ENCODE peak calls at places on chromosomes 6 and 20, in nine cellular contexts. Q is posterior cingulate gyrus; L is AG08396; R is GDM1; Z is GM23248; G is activated T-helper 9 cell treated with anti-CD3 and anti-CD28 coated beads, Interleukin-2, amount 50 U/mL, for 16 hours; K is SK-N-DZ; U is T-cell; B is activated CD8-positive, alpha-beta memory T cell treated with anti-CD3 and anti-CD28 coated beads, Interleukin-2, amount 50 U/mL, for 4 hours. A is an unnamed sample.

GRCh38 chr6:48068326-48069191 is 42.4 kb downstream of the PTCHD4 start:
- DNase-seq in K (peak), L (peak), Z (peak), R (no peak), B (no peak), Q (peak), U (no peak), G (no peak), A (peak)

GRCh38 chr6:122692175-122692598 is 82.0 kb downstream of the PKIB start:
- DNase-seq in B (no peak), K (no peak), G (no peak), L (peak), U (no peak), Z (peak), Q (no peak), R (no peak), A (peak)

GRCh38 chr20:5364136-5364821 is 47.5 kb upstream of the PROKR2 start:
- DNase-seq in Z (no peak), U (no peak), R (no peak), G (no peak), L (no peak), Q (no peak), B (no peak), K (no peak), A (no peak)

GRCh38 chr20:49452011-49452482 is 30.4 kb downstream of the KCNB1 start:
- DNase-seq in Z (peak), B (no peak), U (no peak), Q (no peak), R (no peak), G (no peak), L (no peak), K (no peak), A (no peak)

GRCh38 chr6:8821921-8822512 is 386.7 kb upstream of the SLC35B3 start:
- DNase-seq in K (no peak), L (no peak), Q (no peak), B (no peak), U (no peak), R (no peak), Z (peak), G (no peak), A (no peak)

GRCh38 chr20:31740208-31740607 is 1.1 kb downstream of the TPX2 start:
- DNase-seq in K (no peak), G (no peak), Q (no peak), Z (peak), B (no peak), U (no peak), L (peak), R (no peak), A (no peak)

GRCh38 chr6:137964876-137965275 is 97.8 kb downstream of the TNFAIP3 start:
- DNase-seq in G (no peak), K (no peak), L (no peak), Q (no peak), B (no peak), R (no peak), U (no peak), Z (no peak), A (no peak)

GRCh38 chr6:18823782-18824386 is 436.7 kb downstream of the RNF144B start:
- DNase-seq in R (no peak), Q (no peak), U (no peak), B (no peak), K (peak), L (peak), G (no peak), Z (peak), A (peak)

GRCh38 chr6:89433637-89434499 is 916 bp downstream of the ANKRD6 start:
- DNase-seq in L (no peak), U (peak), K (no peak), R (no peak), Z (peak), G (peak), Q (peak), B (peak), A (peak)

GRCh38 chr20:24157213-24157612 is 168.6 kb upstream of the GGTLC1 start:
- DNase-seq in G (no peak), B (no peak), Z (no peak), R (no peak), L (no peak), K (no peak), Q (no peak), U (peak), A (no peak)

GRCh38 chr20:21681219-21681931 is 24.1 kb upstream of the PAX1 start:
- DNase-seq in Q (no peak), R (no peak), Z (peak), U (no peak), B (no peak), G (no peak), K (no peak), L (no peak), A (no peak)

GRCh38 chr6:136608991-136609390 is 58.8 kb upstream of the MAP7 start:
- DNase-seq in Q (no peak), L (peak), R (no peak), K (no peak), U (no peak), B (no peak), G (no peak), Z (peak), A (no peak)

GRCh38 chr20:52150440-52151258 is 40.9 kb downstream of the ZFP64 start:
- DNase-seq in L (peak), Q (no peak), G (no peak), R (peak), Z (peak), U (peak), B (no peak), K (peak), A (peak)